ENCODE peak calls at places on chromosomes 11 and 22, in six cellular contexts. X is Peyer's patch; P is NCI-H1930; I is ureter; B is activated CD4-positive, alpha-beta T cell treated with anti-CD3 and anti-CD28 coated beads, Interleukin-2, amount 50 U/mL, for 48 hours; S is GM19239. R is an unnamed sample.

GRCh38 chr22:19120829-19121630 is 1.2 kb downstream of the DGCR2 start:
- DNase-seq in X (no peak), I (no peak), B (no peak), P (no peak), S (peak), R (no peak)

GRCh38 chr11:9459573-9460321 is 1.1 kb upstream of the ZNF143 start:
- DNase-seq in S (no peak), B (peak), I (no peak), P (peak), X (peak), R (peak)

GRCh38 chr11:117182551-117182935 is 4.0 kb downstream of the SIDT2 start:
- DNase-seq in P (no peak), S (no peak), I (peak), X (no peak), B (no peak), R (peak)

GRCh38 chr11:96334219-96334618 is 8.8 kb downstream of the MAML2 start:
- DNase-seq in B (no peak), P (no peak), I (no peak), X (no peak), S (no peak), R (no peak)

GRCh38 chr11:123174196-123175183 is 20.6 kb downstream of the CLMP start:
- DNase-seq in I (peak), P (no peak), S (no peak), X (no peak), B (no peak), R (no peak)

GRCh38 chr11:124535552-124536232 is 7.8 kb downstream of the OR8B12 start:
- DNase-seq in S (no peak), X (no peak), I (no peak), B (no peak), P (no peak), R (no peak)

GRCh38 chr11:14902650-14903350 is 10.8 kb upstream of the CYP2R1 start:
- DNase-seq in P (no peak), I (no peak), B (no peak), X (no peak), S (no peak), R (no peak)

GRCh38 chr22:48952256-48953102 is 875.2 kb downstream of the BRD1 start:
- DNase-seq in P (no peak), I (peak), B (no peak), S (no peak), X (peak), R (peak)

GRCh38 chr11:134277176-134278001 is 1.2 kb downstream of the GLB1L3 start:
- DNase-seq in S (no peak), X (no peak), P (no peak), I (peak), B (no peak), R (peak)

GRCh38 chr11:31492320-31492913 is 17.0 kb downstream of the IMMP1L start:
- DNase-seq in S (no peak), X (no peak), I (no peak), P (no peak), B (no peak), R (no peak)

GRCh38 chr22:24429411-24430365 is 2.3 kb downstream of the ADORA2A start:
- DNase-seq in P (no peak), I (no peak), X (no peak), S (no peak), B (peak), R (peak)

GRCh38 chr22:41687901-41688364 is 734 bp downstream of the SNU13 start:
- DNase-seq in I (no peak), B (peak), P (no peak), X (peak), S (no peak), R (peak)

GRCh38 chr11:57303990-57304579 is 20.7 kb downstream of the TNKS1BP1 start:
- DNase-seq in I (no peak), X (no peak), P (no peak), B (no peak), S (no peak), R (no peak)

GRCh38 chr22:20438678-20439492 is 1.3 kb upstream of the SCARF2 start:
- DNase-seq in X (no peak), I (no peak), B (no peak), S (peak), P (no peak), R (peak)

GRCh38 chr11:128956401-128957203 is 13.9 kb upstream of the TP53AIP1 start:
- DNase-seq in B (peak), I (no peak), X (no peak), P (peak), S (no peak), R (no peak)

GRCh38 chr11:108870373-108871020 is 205.6 kb downstream of the DDX10 start:
- DNase-seq in X (no peak), I (no peak), B (no peak), S (no peak), P (no peak), R (no peak)

GRCh38 chr22:47209077-47209514 is 446.6 kb downstream of the TBC1D22A start:
- DNase-seq in X (no peak), B (no peak), S (no peak), I (peak), P (no peak), R (no peak)

GRCh38 chr22:31561238-31561887 is 65.0 kb downstream of the SFI1 start:
- DNase-seq in B (peak), S (peak), X (peak), P (peak), I (peak), R (peak)

GRCh38 chr11:75705541-75705940 is 12.1 kb upstream of the MOGAT2 start:
- DNase-seq in S (no peak), P (no peak), I (no peak), B (no peak), X (no peak), R (no peak)

GRCh38 chr22:45314789-45315188 is 5.1 kb downstream of the FAM118A start:
- DNase-seq in S (no peak), B (no peak), I (no peak), P (no peak), X (no peak), R (no peak)

GRCh38 chr22:48740086-48740730 is 1087.5 kb downstream of the BRD1 start:
- DNase-seq in S (no peak), I (no peak), B (no peak), P (no peak), X (no peak), R (peak)

GRCh38 chr11:2590951-2591754 is 108.6 kb downstream of the KCNQ1OT1 start:
- DNase-seq in X (no peak), B (no peak), S (peak), P (no peak), I (peak), R (no peak)

GRCh38 chr22:41250127-41250526 is 9.4 kb upstream of the CHADL start:
- DNase-seq in S (no peak), P (no peak), X (no peak), I (no peak), B (no peak), R (no peak)

GRCh38 chr22:49961601-49962011 is 1.0 kb downstream of the PIM3 start:
- DNase-seq in X (no peak), P (no peak), S (no peak), B (no peak), I (peak), R (no peak)

GRCh38 chr11:121722431-121723256 is 269.9 kb upstream of the SORL1-AS1 start:
- DNase-seq in X (no peak), P (peak), I (peak), S (no peak), B (peak), R (no peak)